ENCODE peak calls at places on chromosomes 16 and 17, in six cellular contexts. One of them, this sample, is unnamed. For H3K4me1, the result is how much of the 10 kb centered on the place peaks cover.

GRCh38 chr17:43831633-43832032 is 1.3 kb downstream of the MPP3 start:
- DNase-seq in ovary: no peak
- DNase-seq in IMR-90: no peak
- DNase-seq in HCT116: no peak
- DNase-seq in testis: no peak
- DNase-seq in osteoblast: peak
- DNase-seq in this sample: peak

GRCh38 chr16:16830973-16831372 is 452.0 kb downstream of the NPIPA7 start:
- DNase-seq in IMR-90: no peak
- DNase-seq in HCT116: no peak
- DNase-seq in osteoblast: no peak
- DNase-seq in testis: no peak
- DNase-seq in ovary: no peak
- DNase-seq in this sample: no peak

GRCh38 chr17:73566905-73567782 is 77.1 kb downstream of the SDK2 start:
- DNase-seq in IMR-90: no peak
- DNase-seq in testis: no peak
- DNase-seq in osteoblast: no peak
- DNase-seq in ovary: no peak
- DNase-seq in HCT116: no peak
- DNase-seq in this sample: no peak

GRCh38 chr16:84318091-84318975 is 23.7 kb downstream of the WFDC1 start:
- DNase-seq in IMR-90: no peak
- DNase-seq in osteoblast: no peak
- DNase-seq in testis: no peak
- DNase-seq in HCT116: no peak
- DNase-seq in ovary: no peak
- DNase-seq in this sample: no peak

GRCh38 chr17:28384281-28385036 is 13.0 kb downstream of the SARM1 start:
- DNase-seq in testis: peak
- DNase-seq in ovary: no peak
- DNase-seq in osteoblast: no peak
- DNase-seq in IMR-90: no peak
- DNase-seq in HCT116: no peak
- DNase-seq in this sample: peak

GRCh38 chr16:57959121-57959520 is 11.8 kb downstream of the CNGB1 start:
- DNase-seq in IMR-90: no peak
- DNase-seq in HCT116: no peak
- DNase-seq in osteoblast: peak
- DNase-seq in ovary: no peak
- DNase-seq in testis: no peak
- DNase-seq in this sample: no peak

GRCh38 chr16:27862953-27863352 is 200.6 kb downstream of the GSG1L start:
- DNase-seq in osteoblast: no peak
- DNase-seq in ovary: no peak
- DNase-seq in IMR-90: no peak
- DNase-seq in HCT116: no peak
- DNase-seq in testis: no peak
- DNase-seq in this sample: no peak

GRCh38 chr16:57799619-57800212 is 2.6 kb downstream of the KIFC3 start:
- DNase-seq in HCT116: no peak
- DNase-seq in ovary: no peak
- DNase-seq in osteoblast: no peak
- DNase-seq in IMR-90: no peak
- DNase-seq in testis: no peak
- DNase-seq in this sample: no peak

GRCh38 chr16:23452572-23453337 is at the start of gene COG7:
- DNase-seq in osteoblast: peak
- DNase-seq in ovary: peak
- DNase-seq in testis: peak
- DNase-seq in HCT116: peak
- DNase-seq in IMR-90: peak
- DNase-seq in this sample: peak

GRCh38 chr16:48081656-48082055 is 74.1 kb downstream of the ABCC12 start:
- DNase-seq in testis: no peak
- DNase-seq in IMR-90: peak
- DNase-seq in HCT116: no peak
- DNase-seq in ovary: no peak
- DNase-seq in osteoblast: peak
- DNase-seq in this sample: no peak

GRCh38 chr17:37667039-37667438 is 23.8 kb upstream of the DDX52 start:
- DNase-seq in osteoblast: no peak
- DNase-seq in HCT116: no peak
- DNase-seq in ovary: no peak
- DNase-seq in testis: no peak
- DNase-seq in IMR-90: no peak
- DNase-seq in this sample: no peak

GRCh38 chr17:50689956-50690886 is 17.5 kb downstream of the ANKRD40 start:
- DNase-seq in ovary: no peak
- DNase-seq in IMR-90: no peak
- DNase-seq in HCT116: no peak
- DNase-seq in testis: no peak
- DNase-seq in osteoblast: no peak
- DNase-seq in this sample: no peak

GRCh38 chr17:79171152-79171551 is 96.5 kb downstream of the ENGASE start:
- DNase-seq in IMR-90: no peak
- DNase-seq in osteoblast: no peak
- DNase-seq in HCT116: no peak
- DNase-seq in testis: no peak
- DNase-seq in ovary: no peak
- DNase-seq in this sample: no peak

GRCh38 chr17:67378444-67379250 is 1.6 kb downstream of the PITPNC1 start:
- DNase-seq in osteoblast: peak
- DNase-seq in testis: peak
- DNase-seq in HCT116: peak
- DNase-seq in ovary: peak
- DNase-seq in IMR-90: peak
- DNase-seq in this sample: peak

GRCh38 chr16:50598936-50599361 is 50.8 kb downstream of the NKD1 start:
- DNase-seq in HCT116: no peak
- DNase-seq in ovary: no peak
- DNase-seq in testis: no peak
- DNase-seq in IMR-90: no peak
- DNase-seq in osteoblast: peak
- DNase-seq in this sample: peak
- H3K4me1 ChIP-seq in HCT116: under half
- H3K4me1 ChIP-seq in ovary: under half
- H3K4me1 ChIP-seq in testis: under half
- H3K4me1 ChIP-seq in IMR-90: under half
- H3K4me1 ChIP-seq in osteoblast: under half
- H3K4me1 ChIP-seq in this sample: under half

DNA sequence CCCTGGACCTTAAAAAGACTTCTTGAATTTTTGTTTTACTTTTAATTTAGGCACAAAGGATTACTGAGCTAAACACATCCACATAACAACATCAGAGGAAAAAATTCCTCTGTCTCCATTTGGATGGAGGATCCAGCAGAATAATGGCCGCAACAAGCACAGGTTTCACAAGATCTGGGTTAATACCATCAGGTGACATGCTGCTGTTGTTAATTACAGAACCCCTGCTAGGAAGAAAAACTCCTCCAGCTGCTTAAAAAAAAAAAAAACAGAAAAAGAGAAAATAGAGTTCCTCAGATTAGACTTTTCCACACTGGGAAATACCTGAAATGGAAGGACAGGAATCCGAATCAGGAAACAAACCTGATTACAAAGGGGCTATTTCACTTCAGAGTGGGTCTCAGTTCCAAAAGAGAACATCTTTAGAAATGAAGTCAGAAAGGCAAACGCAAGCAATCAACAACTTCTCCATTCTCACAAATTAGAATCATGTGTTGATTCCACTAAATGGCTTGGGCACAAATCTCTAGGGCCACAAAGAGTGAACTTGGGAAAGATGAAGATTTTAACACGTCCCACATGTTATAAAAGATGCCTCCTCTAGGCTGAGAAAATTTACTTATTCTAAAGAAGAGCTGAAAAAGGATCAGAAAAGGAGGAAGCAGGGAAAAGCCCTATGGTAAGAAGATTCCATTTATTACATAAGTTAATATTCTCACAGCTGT is 44.0 kb downstream of the SPOP start:
- DNase-seq in osteoblast: no peak
- DNase-seq in IMR-90: no peak
- DNase-seq in ovary: no peak
- DNase-seq in HCT116: no peak
- DNase-seq in testis: no peak
- DNase-seq in this sample: no peak
- H3K4me3 ChIP-seq in osteoblast: no peak
- H3K4me3 ChIP-seq in IMR-90: no peak
- H3K4me3 ChIP-seq in ovary: no peak
- H3K4me3 ChIP-seq in HCT116: no peak
- H3K4me3 ChIP-seq in testis: no peak
- H3K4me3 ChIP-seq in this sample: no peak

GRCh38 chr16:71965223-71965622 is 35.0 kb downstream of the PKD1L3 start:
- DNase-seq in testis: no peak
- DNase-seq in HCT116: no peak
- DNase-seq in osteoblast: no peak
- DNase-seq in ovary: no peak
- DNase-seq in IMR-90: no peak
- DNase-seq in this sample: no peak

GRCh38 chr16:71961066-71962039 is 38.8 kb downstream of the PKD1L3 start:
- DNase-seq in testis: peak
- DNase-seq in ovary: peak
- DNase-seq in HCT116: peak
- DNase-seq in osteoblast: peak
- DNase-seq in IMR-90: peak
- DNase-seq in this sample: peak

GRCh38 chr16:71966932-71967331 is 33.3 kb downstream of the PKD1L3 start:
- DNase-seq in osteoblast: no peak
- DNase-seq in HCT116: no peak
- DNase-seq in testis: no peak
- DNase-seq in ovary: no peak
- DNase-seq in IMR-90: no peak
- DNase-seq in this sample: no peak

GRCh38 chr16:71963125-71963875 is 36.9 kb downstream of the PKD1L3 start:
- DNase-seq in IMR-90: no peak
- DNase-seq in HCT116: no peak
- DNase-seq in osteoblast: no peak
- DNase-seq in ovary: no peak
- DNase-seq in testis: no peak
- DNase-seq in this sample: no peak
- H3K4me1 ChIP-seq in IMR-90: under half
- H3K4me1 ChIP-seq in HCT116: under half
- H3K4me1 ChIP-seq in osteoblast: under half
- H3K4me1 ChIP-seq in ovary: under half
- H3K4me1 ChIP-seq in testis: under half
- H3K4me1 ChIP-seq in this sample: under half

DNA sequence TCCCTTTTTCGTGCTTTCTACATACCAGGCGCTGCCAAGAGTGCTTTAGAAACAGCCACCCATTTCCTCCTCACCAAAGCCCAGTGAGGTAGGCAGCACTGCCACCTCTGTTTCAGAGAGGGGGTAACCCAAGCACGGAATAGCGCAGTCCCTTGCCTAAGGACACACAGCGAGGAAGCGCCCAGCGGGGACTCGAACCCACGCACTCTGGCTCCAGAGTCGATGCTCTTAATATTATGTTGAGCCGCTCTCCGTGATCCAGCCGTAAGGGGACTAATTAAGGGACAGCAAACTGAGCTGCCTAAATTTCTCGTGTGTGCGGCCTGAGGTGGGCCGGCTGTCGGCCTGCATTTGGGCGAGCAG is 490 bp downstream of the CES1 start:
- DNase-seq in HCT116: no peak
- DNase-seq in osteoblast: peak
- DNase-seq in IMR-90: no peak
- DNase-seq in ovary: no peak
- DNase-seq in testis: no peak
- DNase-seq in this sample: no peak
- H3K4me3 ChIP-seq in HCT116: no peak
- H3K4me3 ChIP-seq in osteoblast: no peak
- H3K4me3 ChIP-seq in IMR-90: no peak
- H3K4me3 ChIP-seq in ovary: no peak
- H3K4me3 ChIP-seq in testis: no peak
- H3K4me3 ChIP-seq in this sample: no peak

GRCh38 chr16:82024274-82024673 is 10.8 kb upstream of the HSD17B2 start:
- DNase-seq in HCT116: no peak
- DNase-seq in testis: no peak
- DNase-seq in IMR-90: no peak
- DNase-seq in osteoblast: no peak
- DNase-seq in ovary: no peak
- DNase-seq in this sample: no peak
- H3K4me1 ChIP-seq in HCT116: under half
- H3K4me1 ChIP-seq in testis: under half
- H3K4me1 ChIP-seq in IMR-90: under half
- H3K4me1 ChIP-seq in osteoblast: under half
- H3K4me1 ChIP-seq in ovary: under half
- H3K4me1 ChIP-seq in this sample: under half